ENCODE peak calls at places on chromosomes 7 and 10, in seven cellular contexts. L is H1, C is HCT116, W is K562, H is GM12878, J is HepG2, X is SK-N-SH. G is an unnamed sample.

GRCh38 chr10:11020026-11020820 is 2.6 kb downstream of the CELF2 start:
- DNase-seq in L (no peak), C (no peak), W (no peak), H (no peak), J (no peak), X (no peak), G (no peak)

GRCh38 chr7:29771081-29771832 is 35.1 kb upstream of the WIPF3 start:
- DNase-seq in L (no peak), C (no peak), W (no peak), H (no peak), J (no peak), X (peak), G (no peak)

GRCh38 chr7:122827763-122828162 is 58.5 kb downstream of the CADPS2 start:
- DNase-seq in L (no peak), C (no peak), W (no peak), H (no peak), J (peak), X (no peak), G (no peak)

GRCh38 chr10:118013078-118013568 is 33.6 kb downstream of the RAB11FIP2 start:
- DNase-seq in L (no peak), C (no peak), W (no peak), H (no peak), J (no peak), X (no peak), G (no peak)

GRCh38 chr7:149284850-149285580 is 23.0 kb downstream of the ZNF783 start:
- DNase-seq in L (peak), C (peak), W (peak), H (peak), J (no peak), X (peak), G (peak)

GRCh38 chr7:30503273-30504212 is 1.1 kb downstream of the GGCT start:
- DNase-seq in L (no peak), C (no peak), W (no peak), H (no peak), J (no peak), X (peak), G (no peak)

GRCh38 chr7:15317215-15317614 is 244.6 kb downstream of the AGMO start:
- DNase-seq in L (no peak), C (no peak), W (no peak), H (no peak), J (no peak), X (no peak), G (no peak)

GRCh38 chr10:71860243-71861029 is 9.4 kb upstream of the PSAP start:
- DNase-seq in L (peak), C (peak), W (peak), H (no peak), J (peak), X (peak), G (peak)

GRCh38 chr7:24125765-24126164 is 158.2 kb upstream of the NPY start:
- DNase-seq in L (no peak), C (no peak), W (no peak), H (no peak), J (no peak), X (no peak), G (no peak)

GRCh38 chr10:60175418-60175817 is 214.3 kb downstream of the ANK3 start:
- DNase-seq in L (no peak), C (no peak), W (peak), H (no peak), J (no peak), X (peak), G (no peak)

GRCh38 chr7:100122067-100122466 is 2.6 kb downstream of the CNPY4 start:
- DNase-seq in L (no peak), C (no peak), W (peak), H (no peak), J (peak), X (no peak), G (peak)

GRCh38 chr7:133934262-133934973 is 192.7 kb upstream of the LRGUK start:
- DNase-seq in L (no peak), C (no peak), W (no peak), H (no peak), J (no peak), X (no peak), G (no peak)

GRCh38 chr7:123115331-123115730 is 84.4 kb downstream of the SLC13A1 start:
- DNase-seq in L (no peak), C (no peak), W (no peak), H (no peak), J (no peak), X (no peak), G (no peak)

GRCh38 chr7:91310829-91311460 is 46.7 kb downstream of the FZD1 start:
- DNase-seq in L (no peak), C (no peak), W (no peak), H (no peak), J (no peak), X (no peak), G (no peak)

GRCh38 chr7:134458341-134458805 is 527 bp downstream of the AKR1B1 start:
- DNase-seq in L (no peak), C (no peak), W (no peak), H (peak), J (peak), X (peak), G (no peak)

GRCh38 chr10:91163269-91163708 is 57.2 kb upstream of the PCGF5 start:
- DNase-seq in L (no peak), C (peak), W (peak), H (no peak), J (peak), X (peak), G (peak)

GRCh38 chr10:59880976-59881510 is 25.3 kb downstream of the CCDC6 start:
- DNase-seq in L (no peak), C (no peak), W (peak), H (peak), J (no peak), X (no peak), G (no peak)

GRCh38 chr7:6453737-6454136 is 6.0 kb upstream of the DAGLB start:
- DNase-seq in L (no peak), C (peak), W (no peak), H (no peak), J (peak), X (no peak), G (no peak)

GRCh38 chr7:22563621-22564241 is 63.7 kb upstream of the STEAP1B start:
- DNase-seq in L (no peak), C (no peak), W (peak), H (no peak), J (no peak), X (no peak), G (no peak)

GRCh38 chr10:61897671-61898434 is 3.6 kb upstream of the ARID5B start:
- DNase-seq in L (no peak), C (no peak), W (peak), H (no peak), J (no peak), X (peak), G (peak)

GRCh38 chr10:102175415-102175814 is 23.2 kb downstream of the NOLC1 start:
- DNase-seq in L (no peak), C (no peak), W (no peak), H (no peak), J (no peak), X (no peak), G (no peak)

GRCh38 chr7:128662091-128662490 is 10.0 kb upstream of the GARIN1A start:
- DNase-seq in L (no peak), C (no peak), W (no peak), H (no peak), J (no peak), X (no peak), G (no peak)

GRCh38 chr10:21174670-21175495 is 277.8 kb upstream of the NEBL start:
- DNase-seq in L (no peak), C (peak), W (peak), H (no peak), J (no peak), X (no peak), G (no peak)

GRCh38 chr7:15000157-15000556 is 97.6 kb upstream of the DGKB start:
- DNase-seq in L (no peak), C (no peak), W (no peak), H (no peak), J (peak), X (no peak), G (no peak)

GRCh38 chr10:69494626-69495558 is 43.6 kb downstream of the TSPAN15 start:
- DNase-seq in L (no peak), C (no peak), W (no peak), H (no peak), J (no peak), X (no peak), G (no peak)

GRCh38 chr7:90604383-90604782 is 8.3 kb downstream of the CDK14 start:
- DNase-seq in L (no peak), C (no peak), W (no peak), H (no peak), J (no peak), X (no peak), G (no peak)

GRCh38 chr10:91907914-91908357 is 1.4 kb downstream of the FGFBP3 start:
- DNase-seq in L (no peak), C (no peak), W (peak), H (no peak), J (no peak), X (no peak), G (peak)

DNA sequence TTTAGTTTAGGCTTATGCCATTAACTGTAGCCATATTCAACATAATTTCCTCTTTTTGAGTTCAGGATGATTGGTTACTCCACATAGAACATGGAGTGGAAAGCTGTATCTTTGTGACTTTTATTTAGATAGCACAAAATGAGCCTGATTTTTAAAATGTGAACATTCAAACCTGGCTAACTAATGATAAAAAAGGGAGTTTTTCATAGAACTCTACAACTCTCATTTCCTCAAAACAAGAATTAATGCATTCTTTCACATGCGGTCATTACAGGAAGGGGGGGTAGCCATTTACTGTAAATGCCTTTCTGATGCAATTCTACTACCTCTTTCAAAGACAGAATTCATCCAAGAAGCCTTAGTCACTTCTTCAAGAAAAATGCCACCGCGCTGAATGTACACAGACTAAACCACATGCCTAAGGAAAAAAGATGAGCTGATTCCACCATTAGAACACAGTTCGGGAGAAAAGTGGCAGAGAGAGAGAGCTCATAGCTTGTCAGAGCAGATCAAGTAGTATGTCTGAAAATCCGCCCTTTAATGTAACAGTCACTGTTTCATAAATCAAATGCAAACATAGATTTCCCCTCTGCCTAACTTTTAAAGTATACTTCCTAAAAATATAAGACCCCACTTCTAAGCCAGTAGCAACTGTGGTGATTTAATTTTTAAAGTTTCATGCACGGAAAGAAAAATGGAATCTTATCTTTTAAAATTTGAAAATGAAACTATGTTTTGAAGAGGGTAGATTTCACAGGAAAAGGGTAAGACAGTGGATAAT is 226.4 kb upstream of the KLF14 start:
- DNase-seq in L (no peak), C (peak), W (peak), H (peak), J (no peak), X (no peak), G (no peak)
- TF ChIP-seq JUND in L (no peak), C (peak), W (peak), H (no peak), J (no peak), X (peak), G (no peak)

DNA sequence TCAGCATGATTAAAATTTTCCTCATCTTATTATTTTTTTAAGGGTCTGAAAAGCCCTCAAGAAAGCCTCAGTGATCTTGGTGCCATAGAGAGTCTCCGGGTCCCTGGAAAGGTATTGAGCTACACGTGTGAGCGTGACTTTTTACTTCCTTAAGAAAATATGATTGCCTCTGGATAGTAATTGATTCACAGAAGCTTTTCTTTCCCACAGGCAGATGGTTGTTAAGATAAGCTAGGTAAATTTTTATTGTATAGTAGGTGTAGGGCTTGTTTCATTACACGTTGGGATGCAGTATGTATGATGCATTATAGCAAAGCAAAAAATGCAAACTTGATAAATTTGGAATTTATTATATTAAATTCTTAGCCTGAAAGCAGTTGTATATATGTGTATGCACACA is 7.7 kb downstream of the VPS50 start:
- DNase-seq in L (no peak), C (no peak), W (no peak), H (no peak), J (no peak), X (no peak), G (no peak)
- TF ChIP-seq JUND in L (no peak), C (no peak), W (no peak), H (no peak), J (no peak), X (no peak), G (no peak)

GRCh38 chr7:7911339-7911738 is 57.3 kb upstream of the GLCCI1 start:
- DNase-seq in L (peak), C (no peak), W (no peak), H (no peak), J (peak), X (no peak), G (no peak)
- TF ChIP-seq JUND in L (no peak), C (no peak), W (no peak), H (no peak), J (no peak), X (peak), G (peak)

DNA sequence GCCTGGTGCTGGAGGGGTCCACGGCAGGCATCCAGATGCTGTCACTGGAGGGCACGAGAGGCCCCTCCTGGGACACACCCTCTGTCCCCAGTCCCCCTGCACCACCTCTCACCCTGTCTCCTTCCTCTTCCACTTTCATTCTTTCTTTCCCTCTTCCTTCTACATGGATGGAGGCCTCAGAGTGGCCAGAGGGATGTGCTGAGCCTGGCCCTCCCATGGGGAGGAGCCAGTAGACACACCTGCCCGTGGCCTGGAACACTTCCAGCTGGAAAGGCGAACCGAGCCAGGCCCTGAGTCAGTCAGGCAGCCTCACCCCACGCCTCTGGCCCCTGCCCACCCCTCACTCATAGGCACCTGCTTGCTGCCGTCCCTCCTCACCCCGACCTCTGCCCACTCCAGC is 55.9 kb upstream of the MXI1 start:
- DNase-seq in L (no peak), C (no peak), W (no peak), H (no peak), J (no peak), X (no peak), G (peak)
- TF ChIP-seq JUND in L (no peak), C (no peak), W (no peak), H (no peak), J (no peak), X (no peak), G (no peak)

GRCh38 chr10:70694410-70695179 is 22.3 kb downstream of the ADAMTS14 start:
- DNase-seq in L (no peak), C (no peak), W (no peak), H (no peak), J (no peak), X (no peak), G (no peak)
- TF ChIP-seq JUND in L (no peak), C (no peak), W (no peak), H (no peak), J (no peak), X (no peak), G (no peak)

DNA sequence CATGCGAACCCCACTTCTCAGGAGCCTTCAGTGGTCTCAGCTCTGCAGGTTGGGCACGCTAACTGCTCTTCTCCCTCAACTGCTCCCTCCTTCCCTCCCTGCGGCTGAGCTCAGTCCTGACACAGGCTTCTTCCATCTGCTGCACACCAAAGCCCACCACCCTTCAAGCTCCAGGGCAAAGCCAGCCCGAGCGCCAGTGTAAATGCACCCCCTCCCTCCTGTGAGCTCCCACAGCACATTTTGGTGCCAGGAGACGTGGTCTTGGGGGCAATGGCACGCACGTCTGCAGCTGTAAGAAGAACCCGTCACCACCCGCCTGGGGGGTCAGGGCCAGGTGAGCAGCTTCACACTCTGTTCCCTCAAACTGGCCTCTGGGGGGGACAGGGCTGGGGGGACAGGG is 15.9 kb downstream of the VIPR2 start:
- DNase-seq in L (no peak), C (no peak), W (no peak), H (no peak), J (no peak), X (no peak), G (no peak)
- TF ChIP-seq JUND in L (no peak), C (no peak), W (no peak), H (no peak), J (no peak), X (no peak), G (no peak)

DNA sequence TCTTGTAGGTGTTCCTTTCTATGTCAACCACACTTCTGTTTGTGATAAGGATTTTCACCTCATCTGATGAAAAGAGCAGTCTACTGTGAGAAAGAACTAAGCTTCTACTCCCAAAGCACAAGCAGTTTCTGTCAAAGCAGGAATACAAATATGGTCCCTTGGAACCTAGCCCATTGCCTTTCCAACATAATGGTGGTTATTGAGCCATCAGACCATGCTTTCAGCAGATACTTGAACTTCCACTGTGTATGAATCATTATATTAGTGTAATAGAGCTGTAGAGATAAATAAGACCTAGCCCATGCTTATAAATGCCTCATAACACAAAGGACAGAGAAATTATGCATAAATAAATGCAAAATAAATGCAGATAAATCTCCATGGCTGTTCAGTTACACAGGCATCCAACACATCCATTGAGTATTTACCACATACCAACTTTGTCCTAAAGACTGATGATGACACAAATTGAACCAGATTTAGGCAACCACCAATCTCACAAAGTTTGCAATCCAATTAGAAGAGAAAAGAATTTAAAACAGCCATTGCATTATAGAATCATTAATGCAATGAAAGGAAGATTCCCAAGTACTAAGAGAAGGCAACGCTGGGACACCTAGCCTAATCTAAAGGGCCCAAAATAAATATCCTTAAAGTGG is 729.4 kb upstream of the C7orf33 start:
- DNase-seq in L (no peak), C (no peak), W (no peak), H (no peak), J (no peak), X (no peak), G (no peak)
- TF ChIP-seq JUND in L (no peak), C (no peak), W (no peak), H (no peak), J (no peak), X (peak), G (no peak)

G was measured in T47D.